ENCODE peak calls at places on chromosome 21, in five cellular contexts. One of them, this sample, is unnamed.

GRCh38 chr21:44013380-44014088 is 1.4 kb downstream of the TRAPPC10 start:
- DNase-seq in psoas muscle: no peak
- DNase-seq in pancreas: no peak
- DNase-seq in tibial nerve: no peak
- DNase-seq in BE2C: peak; percentile 62
- DNase-seq in this sample: no peak

GRCh38 chr21:46111193-46111571 is 13.3 kb downstream of the COL6A2 start:
- DNase-seq in BE2C: peak; percentile 4
- DNase-seq in psoas muscle: no peak
- DNase-seq in tibial nerve: peak; percentile 11
- DNase-seq in pancreas: peak; percentile 8
- DNase-seq in this sample: no peak

GRCh38 chr21:46561448-46562095 is 43.3 kb downstream of the S100B start:
- DNase-seq in psoas muscle: no peak
- DNase-seq in BE2C: no peak
- DNase-seq in tibial nerve: no peak
- DNase-seq in pancreas: no peak
- DNase-seq in this sample: no peak

GRCh38 chr21:16588433-16588860 is 858.7 kb downstream of the USP25 start:
- DNase-seq in pancreas: peak; percentile 31
- DNase-seq in psoas muscle: peak; percentile 65
- DNase-seq in tibial nerve: peak; percentile 56
- DNase-seq in BE2C: peak; percentile 91
- DNase-seq in this sample: no peak

GRCh38 chr21:45269861-45270260 is 17.8 kb downstream of the POFUT2 start:
- DNase-seq in tibial nerve: no peak
- DNase-seq in BE2C: no peak
- DNase-seq in psoas muscle: no peak
- DNase-seq in pancreas: no peak
- DNase-seq in this sample: no peak

GRCh38 chr21:46191686-46192575 is 7.7 kb upstream of the SPATC1L start:
- DNase-seq in pancreas: no peak
- DNase-seq in tibial nerve: peak; percentile 10
- DNase-seq in psoas muscle: no peak
- DNase-seq in BE2C: no peak
- DNase-seq in this sample: no peak

GRCh38 chr21:45562965-45563364 is 20.7 kb upstream of the SLC19A1 start:
- DNase-seq in psoas muscle: no peak
- DNase-seq in tibial nerve: no peak
- DNase-seq in pancreas: no peak
- DNase-seq in BE2C: no peak
- DNase-seq in this sample: no peak

GRCh38 chr21:46039891-46040660 is 57.8 kb upstream of the COL6A2 start:
- DNase-seq in pancreas: no peak
- DNase-seq in psoas muscle: no peak
- DNase-seq in tibial nerve: no peak
- DNase-seq in BE2C: no peak
- DNase-seq in this sample: no peak

GRCh38 chr21:44442266-44443125 is 12.8 kb upstream of the LRRC3 start:
- DNase-seq in pancreas: no peak
- DNase-seq in tibial nerve: no peak
- DNase-seq in BE2C: peak; percentile 15
- DNase-seq in psoas muscle: peak; percentile 7
- DNase-seq in this sample: no peak

GRCh38 chr21:23017989-23018388 is 2019.8 kb downstream of the NCAM2 start:
- DNase-seq in pancreas: no peak
- DNase-seq in psoas muscle: no peak
- DNase-seq in tibial nerve: no peak
- DNase-seq in BE2C: no peak
- DNase-seq in this sample: no peak

GRCh38 chr21:31173881-31174555 is 135.7 kb upstream of the KRTAP19-8 start:
- DNase-seq in psoas muscle: no peak
- DNase-seq in BE2C: peak; percentile 86
- DNase-seq in tibial nerve: no peak
- DNase-seq in pancreas: peak; percentile 31
- DNase-seq in this sample: no peak

GRCh38 chr21:43634618-43635017 is 24.7 kb downstream of the HSF2BP start:
- DNase-seq in BE2C: no peak
- DNase-seq in tibial nerve: no peak
- DNase-seq in psoas muscle: no peak
- DNase-seq in pancreas: no peak
- DNase-seq in this sample: no peak

GRCh38 chr21:18951291-18952038 is 547.9 kb upstream of the TMPRSS15 start:
- DNase-seq in pancreas: no peak
- DNase-seq in tibial nerve: no peak
- DNase-seq in psoas muscle: no peak
- DNase-seq in BE2C: peak; percentile 65
- DNase-seq in this sample: no peak

GRCh38 chr21:45590726-45591618 is 48.7 kb upstream of the SLC19A1 start:
- DNase-seq in pancreas: no peak
- DNase-seq in BE2C: peak; percentile 51
- DNase-seq in psoas muscle: peak; percentile 31
- DNase-seq in tibial nerve: no peak
- DNase-seq in this sample: no peak

GRCh38 chr21:44722701-44723100 is 11.3 kb upstream of the TSPEAR start:
- DNase-seq in pancreas: no peak
- DNase-seq in BE2C: no peak
- DNase-seq in psoas muscle: no peak
- DNase-seq in tibial nerve: no peak
- DNase-seq in this sample: no peak

GRCh38 chr21:45031231-45032191 is 42.9 kb upstream of the ADARB1 start:
- DNase-seq in tibial nerve: peak; percentile 9
- DNase-seq in psoas muscle: no peak
- DNase-seq in BE2C: no peak
- DNase-seq in pancreas: no peak
- DNase-seq in this sample: no peak

GRCh38 chr21:44379991-44380865 is 26.8 kb downstream of the TRPM2 start:
- DNase-seq in BE2C: no peak
- DNase-seq in pancreas: no peak
- DNase-seq in psoas muscle: no peak
- DNase-seq in tibial nerve: no peak
- DNase-seq in this sample: no peak

GRCh38 chr21:46455575-46456385 is 2.9 kb upstream of the DIP2A start:
- DNase-seq in pancreas: no peak
- DNase-seq in psoas muscle: no peak
- DNase-seq in tibial nerve: no peak
- DNase-seq in BE2C: no peak
- DNase-seq in this sample: no peak

GRCh38 chr21:45463871-45464270 is 58.9 kb downstream of the COL18A1 start:
- DNase-seq in pancreas: no peak
- DNase-seq in psoas muscle: no peak
- DNase-seq in tibial nerve: no peak
- DNase-seq in BE2C: no peak
- DNase-seq in this sample: no peak

DNA sequence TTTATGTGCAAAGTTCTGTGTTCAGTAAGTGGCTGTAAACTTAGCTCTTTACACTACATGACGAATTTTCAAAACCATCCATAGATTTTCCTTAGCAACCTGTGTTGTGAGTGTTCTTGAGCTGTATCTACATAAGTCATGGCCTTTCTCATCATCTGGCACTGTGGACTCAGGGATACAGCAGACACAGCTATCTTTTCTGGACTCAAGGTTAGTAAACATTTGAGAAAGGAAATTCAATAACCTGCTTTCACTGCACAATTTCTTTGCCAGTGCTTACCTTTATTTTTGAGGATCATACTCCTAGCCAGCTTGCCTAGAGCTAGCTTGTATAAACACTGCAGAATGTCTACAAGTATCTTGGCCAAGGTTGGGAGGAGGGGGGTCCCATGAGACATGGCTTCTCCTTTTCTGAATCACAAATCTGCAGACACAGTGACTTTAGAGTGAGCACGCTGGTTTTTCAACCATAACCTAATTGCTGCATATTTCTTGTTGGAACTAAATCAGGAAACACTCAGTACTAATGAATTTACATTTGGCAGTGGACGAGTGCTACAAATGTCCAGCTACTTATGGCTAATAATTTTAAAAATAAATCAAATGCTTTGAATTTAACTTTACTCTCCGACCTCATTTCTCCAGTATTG is 27.2 kb downstream of the ADAMTS5 start:
- DNase-seq in pancreas: no peak
- DNase-seq in psoas muscle: peak; percentile 25
- DNase-seq in tibial nerve: no peak
- DNase-seq in BE2C: peak; percentile 34
- DNase-seq in this sample: no peak
- H3K4me3 ChIP-seq in pancreas: no peak overlapping the region
- H3K4me3 ChIP-seq in psoas muscle: no peak overlapping the region
- H3K4me3 ChIP-seq in tibial nerve: no peak overlapping the region
- H3K4me3 ChIP-seq in BE2C: no peak overlapping the region
- H3K4me3 ChIP-seq in this sample: no peak overlapping the region

DNA sequence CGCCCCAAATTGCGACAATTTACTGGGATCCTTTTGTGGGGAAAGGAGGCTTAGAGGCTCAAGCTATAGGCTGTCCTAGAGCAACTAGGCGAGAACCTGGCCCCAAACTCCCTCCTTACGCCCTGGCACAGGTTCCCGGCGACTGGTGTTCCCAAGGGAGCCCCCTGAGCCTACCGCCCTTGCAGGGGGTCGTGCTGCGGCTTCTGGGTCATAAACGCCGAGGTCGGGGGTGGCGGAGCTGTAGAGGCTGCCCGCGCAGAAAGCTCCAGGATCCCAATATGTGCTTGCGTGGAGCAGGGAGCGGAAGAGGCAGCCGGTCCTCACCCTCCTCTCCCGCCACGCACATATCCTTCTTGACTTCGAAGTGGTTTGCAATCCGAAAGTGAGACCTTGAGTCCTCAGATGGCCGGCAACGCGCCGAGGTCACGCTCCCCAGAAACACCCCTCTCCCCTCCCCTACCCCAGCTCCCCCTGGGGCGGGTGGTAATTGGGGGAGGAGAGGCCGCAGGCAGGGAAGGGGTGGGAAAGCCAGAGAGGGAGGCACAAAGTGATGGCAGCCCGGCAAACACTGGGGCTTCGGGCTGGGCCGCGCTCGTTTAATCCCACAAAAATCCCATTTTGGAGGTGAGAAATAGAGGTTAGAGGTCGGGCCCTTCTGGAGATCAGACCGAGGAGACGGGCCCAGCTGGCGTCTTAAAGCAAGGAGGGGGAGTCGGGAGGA is 6.2 kb downstream of the SIM2 start:
- DNase-seq in pancreas: no peak
- DNase-seq in tibial nerve: no peak
- DNase-seq in psoas muscle: no peak
- DNase-seq in BE2C: no peak
- DNase-seq in this sample: no peak
- H3K27me3 ChIP-seq in pancreas: peaks cover 44% of the 10 kb centered on the region
- H3K27me3 ChIP-seq in tibial nerve: peaks cover 100% of the 10 kb centered on the region
- H3K27me3 ChIP-seq in psoas muscle: peaks cover 100% of the 10 kb centered on the region
- H3K27me3 ChIP-seq in BE2C: peaks cover 100% of the 10 kb centered on the region
- H3K27me3 ChIP-seq in this sample: peaks cover 24% of the 10 kb centered on the region

GRCh38 chr21:33685613-33686197 is 43.4 kb downstream of the ITSN1 start:
- DNase-seq in pancreas: no peak
- DNase-seq in psoas muscle: no peak
- DNase-seq in BE2C: no peak
- DNase-seq in tibial nerve: no peak
- DNase-seq in this sample: no peak
- H3K4me3 ChIP-seq in pancreas: no peak overlapping the region
- H3K4me3 ChIP-seq in psoas muscle: no peak overlapping the region
- H3K4me3 ChIP-seq in BE2C: no peak overlapping the region
- H3K4me3 ChIP-seq in tibial nerve: no peak overlapping the region
- H3K4me3 ChIP-seq in this sample: no peak overlapping the region

DNA sequence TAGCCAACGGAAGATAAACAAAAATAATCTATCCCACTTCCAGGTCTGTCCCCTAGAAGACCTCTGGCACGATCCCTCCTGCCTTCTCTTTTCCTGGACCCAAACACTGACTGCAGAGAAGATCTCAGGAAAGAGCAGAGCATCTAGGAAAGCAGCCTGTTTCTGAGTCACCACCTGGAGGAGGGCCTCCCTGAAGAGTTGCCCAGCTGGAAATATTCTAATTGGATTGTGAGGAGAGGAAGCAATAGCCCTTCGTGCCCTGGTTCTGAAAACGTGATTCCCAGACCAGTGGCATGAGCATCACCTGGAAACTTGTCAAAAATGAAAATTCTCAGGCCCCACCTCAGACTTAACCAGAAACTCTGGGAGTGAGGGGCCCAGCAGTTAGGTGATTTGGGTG is 411.1 kb downstream of the SETD4 start:
- DNase-seq in psoas muscle: no peak
- DNase-seq in tibial nerve: no peak
- DNase-seq in pancreas: no peak
- DNase-seq in BE2C: no peak
- DNase-seq in this sample: no peak
- H3K27me3 ChIP-seq in psoas muscle: peaks cover 9% of the 10 kb centered on the region
- H3K27me3 ChIP-seq in tibial nerve: no peaks in the 10 kb centered on the region
- H3K27me3 ChIP-seq in pancreas: no peaks in the 10 kb centered on the region
- H3K27me3 ChIP-seq in BE2C: no peaks in the 10 kb centered on the region
- H3K27me3 ChIP-seq in this sample: no peaks in the 10 kb centered on the region

GRCh38 chr21:14064296-14064645 is 146.5 kb downstream of the LIPI start:
- DNase-seq in psoas muscle: no peak
- DNase-seq in tibial nerve: no peak
- DNase-seq in pancreas: no peak
- DNase-seq in BE2C: no peak
- DNase-seq in this sample: no peak
- H3K4me3 ChIP-seq in psoas muscle: no peak overlapping the region
- H3K4me3 ChIP-seq in tibial nerve: no peak overlapping the region
- H3K4me3 ChIP-seq in pancreas: no peak overlapping the region
- H3K4me3 ChIP-seq in BE2C: no peak overlapping the region
- H3K4me3 ChIP-seq in this sample: no peak overlapping the region

GRCh38 chr21:41780337-41781046 is 13.6 kb upstream of the RIPK4 start:
- DNase-seq in pancreas: no peak
- DNase-seq in tibial nerve: no peak
- DNase-seq in psoas muscle: no peak
- DNase-seq in BE2C: no peak
- DNase-seq in this sample: no peak
- H3K27me3 ChIP-seq in pancreas: no peaks in the 10 kb centered on the region
- H3K27me3 ChIP-seq in tibial nerve: peaks cover 73% of the 10 kb centered on the region
- H3K27me3 ChIP-seq in psoas muscle: peaks cover 74% of the 10 kb centered on the region
- H3K27me3 ChIP-seq in BE2C: no peaks in the 10 kb centered on the region
- H3K27me3 ChIP-seq in this sample: peaks cover 84% of the 10 kb centered on the region

GRCh38 chr21:38777521-38777920 is 28.2 kb upstream of the ETS2 start:
- DNase-seq in pancreas: no peak
- DNase-seq in BE2C: no peak
- DNase-seq in psoas muscle: no peak
- DNase-seq in tibial nerve: no peak
- DNase-seq in this sample: no peak
- H3K4me3 ChIP-seq in pancreas: no peak overlapping the region
- H3K4me3 ChIP-seq in BE2C: no peak overlapping the region
- H3K4me3 ChIP-seq in psoas muscle: no peak overlapping the region
- H3K4me3 ChIP-seq in tibial nerve: no peak overlapping the region
- H3K4me3 ChIP-seq in this sample: no peak overlapping the region

This sample was measured in esophagus squamous epithelium.